ENCODE peak calls at places on chromosome 9, in eight cellular contexts. One of them, this sample, is unnamed. For H3K27me3, the result is how much of the 10 kb centered on the place peaks cover.

GRCh38 chr9:21102311-21102710 is 24.6 kb upstream of the IFNB1 start:
- DNase-seq in PC-3: no peak
- DNase-seq in stomach: no peak
- DNase-seq in astrocyte: peak
- DNase-seq in Peyer's patch: no peak
- DNase-seq in endodermal cell: no peak
- DNase-seq in BE2C: no peak
- DNase-seq in heart left ventricle: no peak
- DNase-seq in this sample: no peak

GRCh38 chr9:77707696-77708095 is 59.6 kb upstream of the GNA14 start:
- DNase-seq in BE2C: no peak
- DNase-seq in heart left ventricle: peak
- DNase-seq in Peyer's patch: no peak
- DNase-seq in astrocyte: peak
- DNase-seq in stomach: peak
- DNase-seq in endodermal cell: no peak
- DNase-seq in PC-3: peak
- DNase-seq in this sample: peak

GRCh38 chr9:88270398-88270797 is 117.8 kb upstream of the SPIN1 start:
- DNase-seq in stomach: no peak
- DNase-seq in astrocyte: no peak
- DNase-seq in PC-3: peak
- DNase-seq in heart left ventricle: no peak
- DNase-seq in BE2C: no peak
- DNase-seq in endodermal cell: no peak
- DNase-seq in Peyer's patch: no peak
- DNase-seq in this sample: no peak

GRCh38 chr9:91577540-91577939 is 153.9 kb upstream of the NFIL3 start:
- DNase-seq in Peyer's patch: no peak
- DNase-seq in PC-3: no peak
- DNase-seq in heart left ventricle: no peak
- DNase-seq in astrocyte: no peak
- DNase-seq in BE2C: peak
- DNase-seq in endodermal cell: no peak
- DNase-seq in stomach: no peak
- DNase-seq in this sample: no peak

GRCh38 chr9:135035781-135036760 is 51.4 kb upstream of the OLFM1 start:
- DNase-seq in heart left ventricle: peak
- DNase-seq in endodermal cell: peak
- DNase-seq in stomach: peak
- DNase-seq in astrocyte: no peak
- DNase-seq in BE2C: no peak
- DNase-seq in Peyer's patch: peak
- DNase-seq in PC-3: no peak
- DNase-seq in this sample: no peak

GRCh38 chr9:87402537-87402936 is 95.1 kb upstream of the DAPK1 start:
- DNase-seq in PC-3: no peak
- DNase-seq in stomach: no peak
- DNase-seq in BE2C: no peak
- DNase-seq in astrocyte: no peak
- DNase-seq in heart left ventricle: no peak
- DNase-seq in endodermal cell: no peak
- DNase-seq in Peyer's patch: no peak
- DNase-seq in this sample: no peak

GRCh38 chr9:551986-552930 is 289.2 kb upstream of the DMRT1 start:
- DNase-seq in PC-3: no peak
- DNase-seq in stomach: no peak
- DNase-seq in astrocyte: peak
- DNase-seq in endodermal cell: no peak
- DNase-seq in BE2C: no peak
- DNase-seq in Peyer's patch: no peak
- DNase-seq in heart left ventricle: no peak
- DNase-seq in this sample: no peak

GRCh38 chr9:130920762-130921482 is 18.1 kb downstream of the FIBCD1 start:
- DNase-seq in Peyer's patch: no peak
- DNase-seq in endodermal cell: no peak
- DNase-seq in heart left ventricle: no peak
- DNase-seq in astrocyte: no peak
- DNase-seq in PC-3: no peak
- DNase-seq in stomach: no peak
- DNase-seq in BE2C: no peak
- DNase-seq in this sample: no peak

GRCh38 chr9:131840751-131841702 is 101.2 kb upstream of the RAPGEF1 start:
- DNase-seq in heart left ventricle: no peak
- DNase-seq in endodermal cell: no peak
- DNase-seq in astrocyte: no peak
- DNase-seq in Peyer's patch: no peak
- DNase-seq in PC-3: no peak
- DNase-seq in stomach: no peak
- DNase-seq in BE2C: no peak
- DNase-seq in this sample: no peak

GRCh38 chr9:86705474-86705873 is 241.8 kb downstream of the GAS1 start:
- DNase-seq in PC-3: no peak
- DNase-seq in Peyer's patch: no peak
- DNase-seq in endodermal cell: no peak
- DNase-seq in astrocyte: no peak
- DNase-seq in heart left ventricle: no peak
- DNase-seq in stomach: no peak
- DNase-seq in BE2C: no peak
- DNase-seq in this sample: no peak

GRCh38 chr9:91166796-91167366 is 194.8 kb downstream of the AUH start:
- DNase-seq in endodermal cell: no peak
- DNase-seq in heart left ventricle: no peak
- DNase-seq in astrocyte: peak
- DNase-seq in stomach: peak
- DNase-seq in PC-3: no peak
- DNase-seq in Peyer's patch: no peak
- DNase-seq in BE2C: no peak
- DNase-seq in this sample: no peak

DNA sequence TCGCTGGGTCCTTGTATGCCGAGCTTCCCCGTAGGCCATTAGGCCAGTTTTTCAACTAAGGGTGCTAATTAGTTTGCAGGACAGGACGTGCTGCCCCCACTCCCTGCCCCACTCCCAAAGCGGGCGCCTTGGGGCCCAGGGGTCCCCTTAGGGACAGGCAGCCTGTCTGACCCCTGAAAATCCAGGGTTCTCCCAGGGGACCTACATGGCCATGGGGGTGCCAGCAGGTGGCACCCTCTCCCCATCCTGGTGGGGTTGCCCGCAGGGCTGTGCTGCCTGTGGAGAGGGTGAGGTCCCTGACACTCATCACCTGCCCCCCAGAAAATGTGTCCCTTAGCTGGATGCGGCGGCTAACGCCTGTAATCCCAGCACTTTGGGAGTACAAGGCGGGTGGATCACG is 8.5 kb upstream of the CCDC187 start:
- DNase-seq in endodermal cell: no peak
- DNase-seq in Peyer's patch: no peak
- DNase-seq in astrocyte: no peak
- DNase-seq in BE2C: peak
- DNase-seq in stomach: peak
- DNase-seq in heart left ventricle: no peak
- DNase-seq in PC-3: peak
- DNase-seq in this sample: no peak
- TF ChIP-seq CTCF in endodermal cell: peak
- TF ChIP-seq CTCF in Peyer's patch: no peak
- TF ChIP-seq CTCF in astrocyte: peak
- TF ChIP-seq CTCF in BE2C: peak
- TF ChIP-seq CTCF in stomach: peak
- TF ChIP-seq CTCF in heart left ventricle: peak
- TF ChIP-seq CTCF in PC-3: peak
- TF ChIP-seq CTCF in this sample: peak

GRCh38 chr9:19925674-19926503 is 137.1 kb upstream of the SLC24A2 start:
- DNase-seq in endodermal cell: peak
- DNase-seq in PC-3: peak
- DNase-seq in stomach: peak
- DNase-seq in BE2C: peak
- DNase-seq in Peyer's patch: peak
- DNase-seq in heart left ventricle: peak
- DNase-seq in astrocyte: peak
- DNase-seq in this sample: peak
- H3K4me3 ChIP-seq in endodermal cell: peak
- H3K4me3 ChIP-seq in PC-3: peak
- H3K4me3 ChIP-seq in stomach: peak
- H3K4me3 ChIP-seq in BE2C: peak
- H3K4me3 ChIP-seq in Peyer's patch: peak
- H3K4me3 ChIP-seq in heart left ventricle: peak
- H3K4me3 ChIP-seq in astrocyte: peak
- H3K4me3 ChIP-seq in this sample: peak

GRCh38 chr9:85528142-85528541 is 213.6 kb downstream of the AGTPBP1 start:
- DNase-seq in PC-3: no peak
- DNase-seq in BE2C: no peak
- DNase-seq in stomach: no peak
- DNase-seq in astrocyte: no peak
- DNase-seq in Peyer's patch: no peak
- DNase-seq in heart left ventricle: no peak
- DNase-seq in endodermal cell: no peak
- DNase-seq in this sample: no peak
- H3K27me3 ChIP-seq in PC-3: under half
- H3K27me3 ChIP-seq in BE2C: under half
- H3K27me3 ChIP-seq in stomach: under half
- H3K27me3 ChIP-seq in astrocyte: under half
- H3K27me3 ChIP-seq in Peyer's patch: under half
- H3K27me3 ChIP-seq in heart left ventricle: under half
- H3K27me3 ChIP-seq in endodermal cell: under half
- H3K27me3 ChIP-seq in this sample: under half

DNA sequence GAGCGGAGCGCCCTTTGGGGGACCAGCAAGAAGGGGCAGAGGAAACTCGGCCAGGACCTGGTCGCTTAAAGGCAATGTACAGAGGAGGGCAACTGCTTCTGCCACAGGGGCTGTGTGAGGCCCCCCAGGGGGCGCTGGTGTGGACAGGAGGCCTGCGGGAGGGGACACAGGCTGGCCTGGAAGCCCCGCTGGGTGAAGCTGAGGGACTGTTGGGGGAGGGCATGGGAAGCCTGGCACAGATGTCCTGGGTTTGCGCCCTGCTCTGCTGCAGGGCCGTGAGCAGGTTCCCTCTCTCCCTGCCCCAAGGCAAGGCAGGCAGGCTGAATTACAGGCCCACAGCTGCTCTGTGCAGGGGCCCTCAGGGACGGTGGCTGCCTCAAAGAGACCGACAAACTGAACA is 5.4 kb downstream of the MED22 start:
- DNase-seq in PC-3: no peak
- DNase-seq in endodermal cell: peak
- DNase-seq in stomach: no peak
- DNase-seq in astrocyte: no peak
- DNase-seq in BE2C: peak
- DNase-seq in heart left ventricle: no peak
- DNase-seq in Peyer's patch: no peak
- DNase-seq in this sample: no peak
- TF ChIP-seq CTCF in PC-3: peak
- TF ChIP-seq CTCF in endodermal cell: no peak
- TF ChIP-seq CTCF in stomach: no peak
- TF ChIP-seq CTCF in astrocyte: no peak
- TF ChIP-seq CTCF in BE2C: peak
- TF ChIP-seq CTCF in heart left ventricle: no peak
- TF ChIP-seq CTCF in Peyer's patch: no peak
- TF ChIP-seq CTCF in this sample: peak

GRCh38 chr9:12818431-12819000 is 43.7 kb downstream of the LURAP1L start:
- DNase-seq in endodermal cell: peak
- DNase-seq in PC-3: peak
- DNase-seq in BE2C: no peak
- DNase-seq in astrocyte: peak
- DNase-seq in heart left ventricle: no peak
- DNase-seq in stomach: no peak
- DNase-seq in Peyer's patch: peak
- DNase-seq in this sample: no peak
- H3K4me3 ChIP-seq in endodermal cell: no peak
- H3K4me3 ChIP-seq in PC-3: peak
- H3K4me3 ChIP-seq in BE2C: no peak
- H3K4me3 ChIP-seq in astrocyte: no peak
- H3K4me3 ChIP-seq in heart left ventricle: no peak
- H3K4me3 ChIP-seq in stomach: no peak
- H3K4me3 ChIP-seq in Peyer's patch: peak
- H3K4me3 ChIP-seq in this sample: no peak